ENCODE peak calls at places on chromosomes 16 and 17, in four cellular contexts. Y is cardiac fibroblast, C is mammary epithelial cell, G is smooth muscle cell of the brain vasculature. F is an unnamed sample.

GRCh38 chr17:34926661-34927060 is 34.6 kb downstream of the CCT6B start:
- DNase-seq in C (no peak), Y (no peak), G (no peak), F (no peak)

GRCh38 chr16:8958344-8958808 is 5.3 kb downstream of the USP7 start:
- DNase-seq in C (peak), Y (peak), G (no peak), F (no peak)

GRCh38 chr16:728131-728889 is 1.4 kb downstream of the HAGHL start:
- DNase-seq in G (no peak), C (peak), Y (peak), F (no peak)

GRCh38 chr17:4908301-4908700 is 5.4 kb upstream of the CHRNE start:
- DNase-seq in G (no peak), Y (no peak), C (peak), F (no peak)

GRCh38 chr17:76594676-76595075 is 9.0 kb upstream of the ST6GALNAC2 start:
- DNase-seq in Y (no peak), C (no peak), G (no peak), F (no peak)

GRCh38 chr17:67353161-67353560 is 13.2 kb downstream of the PSMD12 start:
- DNase-seq in C (no peak), Y (no peak), G (no peak), F (no peak)

GRCh38 chr17:61414141-61414935 is 14.7 kb downstream of the TBX2 start:
- DNase-seq in C (no peak), Y (peak), G (no peak), F (no peak)

GRCh38 chr17:79786930-79787643 is 9.1 kb downstream of the CBX2 start:
- DNase-seq in Y (no peak), G (no peak), C (no peak), F (no peak)

GRCh38 chr17:36082062-36082461 is 7.9 kb downstream of the CCL3 start:
- DNase-seq in Y (no peak), G (no peak), C (no peak), F (no peak)

GRCh38 chr17:53571342-53571741 is 251.4 kb upstream of the KIF2B start:
- DNase-seq in G (no peak), Y (peak), C (no peak), F (no peak)

GRCh38 chr17:28124962-28125361 is 82.5 kb downstream of the NLK start:
- DNase-seq in C (no peak), G (no peak), Y (no peak), F (no peak)

GRCh38 chr17:64236827-64237403 is 26.1 kb downstream of the TEX2 start:
- DNase-seq in C (no peak), Y (no peak), G (no peak), F (no peak)

GRCh38 chr16:3577302-3577752 is at the start of gene NLRC3:
- DNase-seq in Y (no peak), C (no peak), G (no peak), F (no peak)

GRCh38 chr17:63954402-63955063 is 18.2 kb downstream of the SCN4A start:
- DNase-seq in C (no peak), Y (no peak), G (no peak), F (no peak)

GRCh38 chr17:34364741-34365140 is 1.7 kb upstream of the CCL1 start:
- DNase-seq in G (no peak), C (no peak), Y (no peak), F (no peak)

GRCh38 chr16:84396537-84397008 is 28.2 kb downstream of the ATP2C2 start:
- DNase-seq in C (peak), G (no peak), Y (peak), F (no peak)

GRCh38 chr17:47223007-47223406 is 13.9 kb downstream of the MYL4 start:
- DNase-seq in Y (peak), G (no peak), C (peak), F (peak)

GRCh38 chr17:17780941-17781590 is 55.7 kb downstream of the SREBF1 start:
- DNase-seq in Y (no peak), C (no peak), G (no peak), F (no peak)

GRCh38 chr17:19569785-19570496 is 36.3 kb downstream of the SLC47A1 start:
- DNase-seq in C (no peak), G (no peak), Y (no peak), F (no peak)

GRCh38 chr16:67544844-67545664 is 16.4 kb downstream of the RIPOR1 start:
- DNase-seq in Y (no peak), C (no peak), G (no peak), F (no peak)

GRCh38 chr17:57584050-57584551 is 161.0 kb downstream of the CCDC182 start:
- DNase-seq in Y (no peak), C (no peak), G (no peak), F (no peak)

GRCh38 chr17:42135664-42136653 is 13.4 kb downstream of the HSPB9 start:
- DNase-seq in Y (peak), G (no peak), C (peak), F (peak)

GRCh38 chr17:74137416-74137815 is 66.1 kb upstream of the RPL38 start:
- DNase-seq in C (no peak), G (no peak), Y (no peak), F (no peak)

GRCh38 chr17:34981538-34982241 is 1.4 kb downstream of the LIG3 start:
- DNase-seq in G (no peak), Y (peak), C (no peak), F (no peak)

GRCh38 chr17:17146791-17147406 is 59.2 kb downstream of the PLD6 start:
- DNase-seq in G (no peak), Y (no peak), C (no peak), F (no peak)

GRCh38 chr17:57946798-57947358 is 8.3 kb downstream of the CUEDC1 start:
- DNase-seq in C (peak), Y (peak), G (no peak), F (no peak)

GRCh38 chr16:75624921-75625334 is 1.8 kb upstream of the ADAT1 start:
- DNase-seq in Y (peak), C (peak), G (no peak), F (no peak)

GRCh38 chr16:82996814-82997213 is 370.0 kb downstream of the CDH13 start:
- DNase-seq in G (no peak), C (no peak), Y (no peak), F (no peak)

GRCh38 chr17:1686086-1686485 is 1.4 kb upstream of the PRPF8 start:
- DNase-seq in Y (no peak), C (no peak), G (no peak), F (no peak)

GRCh38 chr17:30212750-30213149 is 22.7 kb downstream of the SLC6A4 start:
- DNase-seq in Y (no peak), G (no peak), C (no peak), F (no peak)

GRCh38 chr16:23729503-23730424 is 16.7 kb upstream of the ERN2 start:
- DNase-seq in C (peak), G (no peak), Y (peak), F (no peak)

GRCh38 chr17:65332375-65332774 is 195.2 kb downstream of the RGS9 start:
- DNase-seq in G (no peak), C (peak), Y (peak), F (no peak)

GRCh38 chr16:23629516-23629915 is 11.6 kb downstream of the PALB2 start:
- DNase-seq in G (no peak), Y (no peak), C (peak), F (no peak)

GRCh38 chr16:85246473-85246872 is 134.2 kb upstream of the CIBAR2 start:
- DNase-seq in C (no peak), Y (no peak), G (no peak), F (no peak)

GRCh38 chr17:45336390-45337182 is 19.8 kb upstream of the MAP3K14 start:
- DNase-seq in C (no peak), G (no peak), Y (no peak), F (no peak)

GRCh38 chr16:73074399-73074798 is 26.5 kb upstream of the ZFHX3 start:
- DNase-seq in Y (no peak), C (no peak), G (no peak), F (no peak)

GRCh38 chr16:67346328-67346727 is 19.7 kb downstream of the LRRC36 start:
- DNase-seq in G (no peak), C (no peak), Y (peak), F (peak)

F was measured in pulmonary artery endothelial cell.